ENCODE peak calls at places on chromosomes 4 and X, in five cellular contexts. One of them, this sample, is unnamed.

GRCh38 chrX:118215346-118215745 is 98.7 kb upstream of the KLHL13 start:
- DNase-seq in choroid plexus epithelial cell: no peak
- DNase-seq in NCI-H1436: no peak
- DNase-seq in PC-3: peak
- DNase-seq in AML-193: no peak
- DNase-seq in this sample: no peak

GRCh38 chr4:87038837-87039715 is 104.3 kb downstream of the AFF1 start:
- DNase-seq in PC-3: peak
- DNase-seq in NCI-H1436: peak
- DNase-seq in choroid plexus epithelial cell: peak
- DNase-seq in AML-193: no peak
- DNase-seq in this sample: peak

GRCh38 chrX:29281078-29281742 is 694.0 kb downstream of the IL1RAPL1 start:
- DNase-seq in AML-193: no peak
- DNase-seq in choroid plexus epithelial cell: no peak
- DNase-seq in PC-3: no peak
- DNase-seq in NCI-H1436: no peak
- DNase-seq in this sample: no peak

GRCh38 chr4:86117781-86118302 is 242.0 kb downstream of the MAPK10 start:
- DNase-seq in choroid plexus epithelial cell: peak
- DNase-seq in PC-3: peak
- DNase-seq in AML-193: no peak
- DNase-seq in NCI-H1436: no peak
- DNase-seq in this sample: no peak

GRCh38 chr4:139511320-139511719 is 44.7 kb downstream of the SETD7 start:
- DNase-seq in AML-193: no peak
- DNase-seq in choroid plexus epithelial cell: no peak
- DNase-seq in PC-3: no peak
- DNase-seq in NCI-H1436: no peak
- DNase-seq in this sample: no peak

GRCh38 chrX:41921492-41922124 is 1.7 kb downstream of the CASK start:
- DNase-seq in PC-3: peak
- DNase-seq in AML-193: peak
- DNase-seq in choroid plexus epithelial cell: peak
- DNase-seq in NCI-H1436: no peak
- DNase-seq in this sample: no peak

GRCh38 chr4:108081251-108081650 is 87.5 kb downstream of the LEF1 start:
- DNase-seq in choroid plexus epithelial cell: no peak
- DNase-seq in AML-193: no peak
- DNase-seq in NCI-H1436: no peak
- DNase-seq in PC-3: no peak
- DNase-seq in this sample: no peak

GRCh38 chr4:7807351-7807921 is 132.2 kb downstream of the AFAP1 start:
- DNase-seq in AML-193: no peak
- DNase-seq in choroid plexus epithelial cell: no peak
- DNase-seq in PC-3: no peak
- DNase-seq in NCI-H1436: no peak
- DNase-seq in this sample: no peak

GRCh38 chr4:99300934-99301333 is 10.1 kb upstream of the ADH1A start:
- DNase-seq in NCI-H1436: no peak
- DNase-seq in choroid plexus epithelial cell: peak
- DNase-seq in PC-3: peak
- DNase-seq in AML-193: no peak
- DNase-seq in this sample: peak

GRCh38 chr4:44553143-44553542 is 98.3 kb downstream of the YIPF7 start:
- DNase-seq in PC-3: no peak
- DNase-seq in NCI-H1436: no peak
- DNase-seq in AML-193: no peak
- DNase-seq in choroid plexus epithelial cell: no peak
- DNase-seq in this sample: no peak

GRCh38 chr4:2771264-2771663 is 15.1 kb upstream of the TNIP2 start:
- DNase-seq in AML-193: no peak
- DNase-seq in NCI-H1436: no peak
- DNase-seq in choroid plexus epithelial cell: no peak
- DNase-seq in PC-3: no peak
- DNase-seq in this sample: no peak

GRCh38 chrX:15737188-15737956 is 698 bp upstream of the CA5B start:
- DNase-seq in PC-3: peak
- DNase-seq in choroid plexus epithelial cell: no peak
- DNase-seq in NCI-H1436: no peak
- DNase-seq in AML-193: no peak
- DNase-seq in this sample: no peak

GRCh38 chr4:11050766-11051165 is 366.2 kb upstream of the CLNK start:
- DNase-seq in choroid plexus epithelial cell: no peak
- DNase-seq in NCI-H1436: no peak
- DNase-seq in PC-3: no peak
- DNase-seq in AML-193: no peak
- DNase-seq in this sample: no peak

GRCh38 chr4:165838575-165838974 is 34.5 kb upstream of the TLL1 start:
- DNase-seq in NCI-H1436: no peak
- DNase-seq in choroid plexus epithelial cell: no peak
- DNase-seq in PC-3: no peak
- DNase-seq in AML-193: no peak
- DNase-seq in this sample: no peak

This sample was measured in HT-29.